ENCODE peak calls at places on chromosomes 16 and 17, in ten cellular contexts. One of them, this sample, is unnamed.

GRCh38 chr16:31331807-31332301 is 23.1 kb upstream of the ITGAX start:
- DNase-seq in prostate gland: no peak
- DNase-seq in mucosa of descending colon: no peak
- DNase-seq in D341Med: peak; percentile 19
- DNase-seq in GF-D8: no peak
- DNase-seq in cardiac fibroblast: no peak
- DNase-seq in GM23338: no peak
- DNase-seq in NCI-H2081: no peak
- DNase-seq in AG10803: no peak
- DNase-seq in stimulated activated CD4-positive, alpha-beta T cell treated with anti-CD3 and anti-CD28 coated beads, Interleukin-2, amount 100 ng/mL, for 24 hours: no peak
- DNase-seq in this sample: no peak

GRCh38 chr17:29156781-29157180 is 23.4 kb downstream of the MYO18A start:
- DNase-seq in prostate gland: no peak
- DNase-seq in mucosa of descending colon: no peak
- DNase-seq in D341Med: peak; percentile 29
- DNase-seq in GF-D8: no peak
- DNase-seq in cardiac fibroblast: no peak
- DNase-seq in GM23338: no peak
- DNase-seq in NCI-H2081: no peak
- DNase-seq in AG10803: no peak
- DNase-seq in stimulated activated CD4-positive, alpha-beta T cell treated with anti-CD3 and anti-CD28 coated beads, Interleukin-2, amount 100 ng/mL, for 24 hours: no peak
- DNase-seq in this sample: no peak

GRCh38 chr17:74369221-74369620 is 1.9 kb downstream of the GPR142 start:
- DNase-seq in prostate gland: no peak
- DNase-seq in mucosa of descending colon: peak; percentile 56
- DNase-seq in D341Med: no peak
- DNase-seq in GF-D8: no peak
- DNase-seq in cardiac fibroblast: no peak
- DNase-seq in GM23338: peak; percentile 66
- DNase-seq in NCI-H2081: no peak
- DNase-seq in AG10803: no peak
- DNase-seq in stimulated activated CD4-positive, alpha-beta T cell treated with anti-CD3 and anti-CD28 coated beads, Interleukin-2, amount 100 ng/mL, for 24 hours: peak; percentile 62
- DNase-seq in this sample: no peak

GRCh38 chr17:18093616-18094408 is 6.1 kb downstream of the DRG2 start:
- DNase-seq in prostate gland: peak; percentile 19
- DNase-seq in mucosa of descending colon: peak; percentile 25
- DNase-seq in D341Med: no peak
- DNase-seq in GF-D8: no peak
- DNase-seq in cardiac fibroblast: peak; percentile 82
- DNase-seq in GM23338: peak; percentile 75
- DNase-seq in NCI-H2081: peak; percentile 5
- DNase-seq in AG10803: peak; percentile 63
- DNase-seq in stimulated activated CD4-positive, alpha-beta T cell treated with anti-CD3 and anti-CD28 coated beads, Interleukin-2, amount 100 ng/mL, for 24 hours: no peak
- DNase-seq in this sample: no peak

GRCh38 chr16:72921620-72922019 is 126.3 kb downstream of the ZFHX3 start:
- DNase-seq in prostate gland: no peak
- DNase-seq in mucosa of descending colon: no peak
- DNase-seq in D341Med: no peak
- DNase-seq in GF-D8: peak; percentile 36
- DNase-seq in cardiac fibroblast: peak; percentile 79
- DNase-seq in GM23338: no peak
- DNase-seq in NCI-H2081: peak; percentile 85
- DNase-seq in AG10803: peak; percentile 20
- DNase-seq in stimulated activated CD4-positive, alpha-beta T cell treated with anti-CD3 and anti-CD28 coated beads, Interleukin-2, amount 100 ng/mL, for 24 hours: no peak
- DNase-seq in this sample: no peak

GRCh38 chr17:57721967-57722703 is 23.0 kb downstream of the CCDC182 start:
- DNase-seq in prostate gland: no peak
- DNase-seq in mucosa of descending colon: no peak
- DNase-seq in D341Med: no peak
- DNase-seq in GF-D8: no peak
- DNase-seq in cardiac fibroblast: no peak
- DNase-seq in GM23338: no peak
- DNase-seq in NCI-H2081: no peak
- DNase-seq in AG10803: no peak
- DNase-seq in stimulated activated CD4-positive, alpha-beta T cell treated with anti-CD3 and anti-CD28 coated beads, Interleukin-2, amount 100 ng/mL, for 24 hours: no peak
- DNase-seq in this sample: no peak

GRCh38 chr17:42795465-42795864 is 3.0 kb downstream of the COA3 start:
- DNase-seq in prostate gland: no peak
- DNase-seq in mucosa of descending colon: no peak
- DNase-seq in D341Med: no peak
- DNase-seq in GF-D8: no peak
- DNase-seq in cardiac fibroblast: no peak
- DNase-seq in GM23338: no peak
- DNase-seq in NCI-H2081: no peak
- DNase-seq in AG10803: no peak
- DNase-seq in stimulated activated CD4-positive, alpha-beta T cell treated with anti-CD3 and anti-CD28 coated beads, Interleukin-2, amount 100 ng/mL, for 24 hours: no peak
- DNase-seq in this sample: no peak

GRCh38 chr16:17159616-17160015 is 311.1 kb downstream of the XYLT1 start:
- DNase-seq in prostate gland: no peak
- DNase-seq in mucosa of descending colon: no peak
- DNase-seq in D341Med: peak; percentile 64
- DNase-seq in GF-D8: no peak
- DNase-seq in cardiac fibroblast: no peak
- DNase-seq in GM23338: peak; percentile 48
- DNase-seq in NCI-H2081: peak; percentile 28
- DNase-seq in AG10803: no peak
- DNase-seq in stimulated activated CD4-positive, alpha-beta T cell treated with anti-CD3 and anti-CD28 coated beads, Interleukin-2, amount 100 ng/mL, for 24 hours: no peak
- DNase-seq in this sample: no peak

GRCh38 chr17:40529991-40530390 is 28.6 kb upstream of the TNS4 start:
- DNase-seq in prostate gland: no peak
- DNase-seq in mucosa of descending colon: no peak
- DNase-seq in D341Med: no peak
- DNase-seq in GF-D8: no peak
- DNase-seq in cardiac fibroblast: no peak
- DNase-seq in GM23338: no peak
- DNase-seq in NCI-H2081: no peak
- DNase-seq in AG10803: no peak
- DNase-seq in stimulated activated CD4-positive, alpha-beta T cell treated with anti-CD3 and anti-CD28 coated beads, Interleukin-2, amount 100 ng/mL, for 24 hours: no peak
- DNase-seq in this sample: peak; percentile 83

GRCh38 chr17:81831957-81832607 is 1.0 kb downstream of the MCRIP1 start:
- DNase-seq in prostate gland: no peak
- DNase-seq in mucosa of descending colon: no peak
- DNase-seq in D341Med: peak; percentile 81
- DNase-seq in GF-D8: peak; percentile 67
- DNase-seq in cardiac fibroblast: no peak
- DNase-seq in GM23338: no peak
- DNase-seq in NCI-H2081: peak; percentile 53
- DNase-seq in AG10803: peak; percentile 56
- DNase-seq in stimulated activated CD4-positive, alpha-beta T cell treated with anti-CD3 and anti-CD28 coated beads, Interleukin-2, amount 100 ng/mL, for 24 hours: peak; percentile 60
- DNase-seq in this sample: no peak

GRCh38 chr17:43428524-43428923 is 29.7 kb downstream of the ARL4D start:
- DNase-seq in prostate gland: no peak
- DNase-seq in mucosa of descending colon: no peak
- DNase-seq in D341Med: no peak
- DNase-seq in GF-D8: no peak
- DNase-seq in cardiac fibroblast: no peak
- DNase-seq in GM23338: no peak
- DNase-seq in NCI-H2081: no peak
- DNase-seq in AG10803: no peak
- DNase-seq in stimulated activated CD4-positive, alpha-beta T cell treated with anti-CD3 and anti-CD28 coated beads, Interleukin-2, amount 100 ng/mL, for 24 hours: no peak
- DNase-seq in this sample: no peak

GRCh38 chr17:56009795-56010715 is 143.2 kb upstream of the ANKFN1 start:
- DNase-seq in prostate gland: no peak
- DNase-seq in mucosa of descending colon: no peak
- DNase-seq in D341Med: no peak
- DNase-seq in GF-D8: no peak
- DNase-seq in cardiac fibroblast: no peak
- DNase-seq in GM23338: peak; percentile 21
- DNase-seq in NCI-H2081: no peak
- DNase-seq in AG10803: no peak
- DNase-seq in stimulated activated CD4-positive, alpha-beta T cell treated with anti-CD3 and anti-CD28 coated beads, Interleukin-2, amount 100 ng/mL, for 24 hours: no peak
- DNase-seq in this sample: no peak

GRCh38 chr17:46915596-46915995 is 7.4 kb upstream of the GOSR2 start:
- DNase-seq in prostate gland: no peak
- DNase-seq in mucosa of descending colon: no peak
- DNase-seq in D341Med: no peak
- DNase-seq in GF-D8: no peak
- DNase-seq in cardiac fibroblast: no peak
- DNase-seq in GM23338: no peak
- DNase-seq in NCI-H2081: no peak
- DNase-seq in AG10803: no peak
- DNase-seq in stimulated activated CD4-positive, alpha-beta T cell treated with anti-CD3 and anti-CD28 coated beads, Interleukin-2, amount 100 ng/mL, for 24 hours: no peak
- DNase-seq in this sample: peak; percentile 10

GRCh38 chr16:88886915-88887521 is 20.6 kb upstream of the PABPN1L start:
- DNase-seq in prostate gland: no peak
- DNase-seq in mucosa of descending colon: peak; percentile 73
- DNase-seq in D341Med: no peak
- DNase-seq in GF-D8: no peak
- DNase-seq in cardiac fibroblast: peak; percentile 60
- DNase-seq in GM23338: no peak
- DNase-seq in NCI-H2081: no peak
- DNase-seq in AG10803: peak; percentile 59
- DNase-seq in stimulated activated CD4-positive, alpha-beta T cell treated with anti-CD3 and anti-CD28 coated beads, Interleukin-2, amount 100 ng/mL, for 24 hours: no peak
- DNase-seq in this sample: no peak

GRCh38 chr17:40596261-40596919 is 31.1 kb upstream of the CCR7 start:
- DNase-seq in prostate gland: no peak
- DNase-seq in mucosa of descending colon: no peak
- DNase-seq in D341Med: no peak
- DNase-seq in GF-D8: no peak
- DNase-seq in cardiac fibroblast: no peak
- DNase-seq in GM23338: peak; percentile 54
- DNase-seq in NCI-H2081: peak; percentile 33
- DNase-seq in AG10803: no peak
- DNase-seq in stimulated activated CD4-positive, alpha-beta T cell treated with anti-CD3 and anti-CD28 coated beads, Interleukin-2, amount 100 ng/mL, for 24 hours: no peak
- DNase-seq in this sample: no peak

GRCh38 chr17:26731005-26731921 is 562.7 kb upstream of the WSB1 start:
- DNase-seq in prostate gland: no peak
- DNase-seq in mucosa of descending colon: no peak
- DNase-seq in D341Med: peak; percentile 22
- DNase-seq in GF-D8: no peak
- DNase-seq in cardiac fibroblast: no peak
- DNase-seq in GM23338: no peak
- DNase-seq in NCI-H2081: no peak
- DNase-seq in AG10803: no peak
- DNase-seq in stimulated activated CD4-positive, alpha-beta T cell treated with anti-CD3 and anti-CD28 coated beads, Interleukin-2, amount 100 ng/mL, for 24 hours: no peak
- DNase-seq in this sample: no peak

GRCh38 chr17:67059372-67059771 is 15.0 kb downstream of the CACNG1 start:
- DNase-seq in prostate gland: no peak
- DNase-seq in mucosa of descending colon: no peak
- DNase-seq in D341Med: peak; percentile 30
- DNase-seq in GF-D8: no peak
- DNase-seq in cardiac fibroblast: peak; percentile 15
- DNase-seq in GM23338: no peak
- DNase-seq in NCI-H2081: no peak
- DNase-seq in AG10803: no peak
- DNase-seq in stimulated activated CD4-positive, alpha-beta T cell treated with anti-CD3 and anti-CD28 coated beads, Interleukin-2, amount 100 ng/mL, for 24 hours: no peak
- DNase-seq in this sample: no peak

GRCh38 chr17:65115721-65116312 is 21.4 kb upstream of the RGS9 start:
- DNase-seq in prostate gland: no peak
- DNase-seq in mucosa of descending colon: no peak
- DNase-seq in D341Med: no peak
- DNase-seq in GF-D8: no peak
- DNase-seq in cardiac fibroblast: no peak
- DNase-seq in GM23338: no peak
- DNase-seq in NCI-H2081: no peak
- DNase-seq in AG10803: no peak
- DNase-seq in stimulated activated CD4-positive, alpha-beta T cell treated with anti-CD3 and anti-CD28 coated beads, Interleukin-2, amount 100 ng/mL, for 24 hours: no peak
- DNase-seq in this sample: no peak

GRCh38 chr17:72978593-72979218 is 113.8 kb downstream of the SLC39A11 start:
- DNase-seq in prostate gland: no peak
- DNase-seq in mucosa of descending colon: no peak
- DNase-seq in D341Med: no peak
- DNase-seq in GF-D8: no peak
- DNase-seq in cardiac fibroblast: no peak
- DNase-seq in GM23338: no peak
- DNase-seq in NCI-H2081: peak; percentile 19
- DNase-seq in AG10803: no peak
- DNase-seq in stimulated activated CD4-positive, alpha-beta T cell treated with anti-CD3 and anti-CD28 coated beads, Interleukin-2, amount 100 ng/mL, for 24 hours: no peak
- DNase-seq in this sample: no peak

GRCh38 chr17:60151355-60151754 is 1.6 kb downstream of the CA4 start:
- DNase-seq in prostate gland: no peak
- DNase-seq in mucosa of descending colon: no peak
- DNase-seq in D341Med: peak; percentile 42
- DNase-seq in GF-D8: peak; percentile 29
- DNase-seq in cardiac fibroblast: no peak
- DNase-seq in GM23338: peak; percentile 53
- DNase-seq in NCI-H2081: no peak
- DNase-seq in AG10803: no peak
- DNase-seq in stimulated activated CD4-positive, alpha-beta T cell treated with anti-CD3 and anti-CD28 coated beads, Interleukin-2, amount 100 ng/mL, for 24 hours: no peak
- DNase-seq in this sample: no peak

GRCh38 chr17:50672831-50673551 is 34.7 kb downstream of the ANKRD40 start:
- DNase-seq in prostate gland: peak; percentile 58
- DNase-seq in mucosa of descending colon: no peak
- DNase-seq in D341Med: peak; percentile 43
- DNase-seq in GF-D8: no peak
- DNase-seq in cardiac fibroblast: no peak
- DNase-seq in GM23338: no peak
- DNase-seq in NCI-H2081: no peak
- DNase-seq in AG10803: no peak
- DNase-seq in stimulated activated CD4-positive, alpha-beta T cell treated with anti-CD3 and anti-CD28 coated beads, Interleukin-2, amount 100 ng/mL, for 24 hours: no peak
- DNase-seq in this sample: no peak

GRCh38 chr16:21277045-21277926 is 804 bp downstream of the CRYM start:
- DNase-seq in prostate gland: no peak
- DNase-seq in mucosa of descending colon: no peak
- DNase-seq in D341Med: no peak
- DNase-seq in GF-D8: no peak
- DNase-seq in cardiac fibroblast: no peak
- DNase-seq in GM23338: no peak
- DNase-seq in NCI-H2081: peak; percentile 76
- DNase-seq in AG10803: no peak
- DNase-seq in stimulated activated CD4-positive, alpha-beta T cell treated with anti-CD3 and anti-CD28 coated beads, Interleukin-2, amount 100 ng/mL, for 24 hours: no peak
- DNase-seq in this sample: no peak

GRCh38 chr17:58277107-58277506 is 3.6 kb downstream of the MPO start:
- DNase-seq in prostate gland: no peak
- DNase-seq in mucosa of descending colon: peak; percentile 26
- DNase-seq in D341Med: peak; percentile 75
- DNase-seq in GF-D8: peak; percentile 49
- DNase-seq in cardiac fibroblast: peak; percentile 15
- DNase-seq in GM23338: peak; percentile 57
- DNase-seq in NCI-H2081: no peak
- DNase-seq in AG10803: peak; percentile 12
- DNase-seq in stimulated activated CD4-positive, alpha-beta T cell treated with anti-CD3 and anti-CD28 coated beads, Interleukin-2, amount 100 ng/mL, for 24 hours: no peak
- DNase-seq in this sample: no peak

GRCh38 chr16:82668094-82668493 is 41.3 kb downstream of the CDH13 start:
- DNase-seq in prostate gland: no peak
- DNase-seq in mucosa of descending colon: no peak
- DNase-seq in D341Med: no peak
- DNase-seq in GF-D8: no peak
- DNase-seq in cardiac fibroblast: no peak
- DNase-seq in GM23338: no peak
- DNase-seq in NCI-H2081: no peak
- DNase-seq in AG10803: no peak
- DNase-seq in stimulated activated CD4-positive, alpha-beta T cell treated with anti-CD3 and anti-CD28 coated beads, Interleukin-2, amount 100 ng/mL, for 24 hours: no peak
- DNase-seq in this sample: no peak

GRCh38 chr16:50072730-50073129 is 7.0 kb downstream of the HEATR3 start:
- DNase-seq in prostate gland: no peak
- DNase-seq in mucosa of descending colon: no peak
- DNase-seq in D341Med: no peak
- DNase-seq in GF-D8: no peak
- DNase-seq in cardiac fibroblast: no peak
- DNase-seq in GM23338: no peak
- DNase-seq in NCI-H2081: no peak
- DNase-seq in AG10803: no peak
- DNase-seq in stimulated activated CD4-positive, alpha-beta T cell treated with anti-CD3 and anti-CD28 coated beads, Interleukin-2, amount 100 ng/mL, for 24 hours: no peak
- DNase-seq in this sample: no peak